ENCODE peak calls at places on chromosome 2, in six cellular contexts. V is heart left ventricle, T is A549, J is testis, P is HCT116, S is tibial artery. U is an unnamed sample.
A peak's percentile ranks its signal among the peaks of the same experiment; 100 is the strongest.

GRCh38 chr2:180938419-180938818 is 42.0 kb upstream of the UBE2E3 start:
- DNase-seq in J (no peak), T (no peak), S (no peak), V (no peak), P (no peak), U (no peak)

GRCh38 chr2:215773728-215774127 is 239.6 kb downstream of the MREG start:
- DNase-seq in V (no peak), S (peak; percentile 63), J (no peak), P (no peak), T (peak; percentile 57), U (peak; percentile 38)

GRCh38 chr2:66833036-66833435 is 398.1 kb downstream of the MEIS1 start:
- DNase-seq in T (no peak), J (no peak), S (no peak), P (no peak), V (no peak), U (no peak)

GRCh38 chr2:509888-510287 is 167.3 kb downstream of the TMEM18 start:
- DNase-seq in V (no peak), S (no peak), P (no peak), J (no peak), T (no peak), U (no peak)

GRCh38 chr2:238528953-238529781 is 102.4 kb downstream of the ASB1 start:
- DNase-seq in J (no peak), S (no peak), V (no peak), P (no peak), T (peak; percentile 88), U (no peak)

GRCh38 chr2:11416191-11416590 is 49.8 kb downstream of the E2F6 start:
- DNase-seq in T (no peak), J (no peak), P (no peak), S (no peak), V (no peak), U (no peak)

GRCh38 chr2:158994920-158995676 is 26.7 kb downstream of the TANC1 start:
- DNase-seq in V (peak; percentile 34), S (no peak), T (no peak), P (no peak), J (no peak), U (no peak)

GRCh38 chr2:95166065-95166763 is 605 bp downstream of the ZNF2 start:
- DNase-seq in J (no peak), P (no peak), S (no peak), V (no peak), T (no peak), U (no peak)

GRCh38 chr2:27652790-27653189 is 10.6 kb downstream of the SUPT7L start:
- DNase-seq in J (no peak), T (no peak), P (no peak), S (no peak), V (no peak), U (no peak)

GRCh38 chr2:221572821-221573429 is 821 bp upstream of the EPHA4 start:
- DNase-seq in J (peak; percentile 58), V (peak; percentile 51), P (no peak), S (peak; percentile 29), T (peak; percentile 46), U (peak; percentile 70)

GRCh38 chr2:54589340-54590215 is 133.5 kb downstream of the SPTBN1 start:
- DNase-seq in S (no peak), J (no peak), V (no peak), T (peak; percentile 53), P (no peak), U (no peak)

GRCh38 chr2:2095360-2096093 is 235.5 kb downstream of the MYT1L start:
- DNase-seq in P (no peak), S (no peak), V (no peak), J (no peak), T (no peak), U (no peak)

GRCh38 chr2:239830718-239831271 is 194.3 kb downstream of the NDUFA10 start:
- DNase-seq in J (peak; percentile 6), V (no peak), P (no peak), S (no peak), T (no peak), U (no peak)

GRCh38 chr2:167052825-167053224 is 164.5 kb downstream of the XIRP2 start:
- DNase-seq in S (no peak), V (no peak), P (no peak), J (no peak), T (no peak), U (no peak)

GRCh38 chr2:165957030-165957675 is 3.6 kb upstream of the TTC21B start:
- DNase-seq in J (peak; percentile 44), V (no peak), T (no peak), S (no peak), P (no peak), U (no peak)

GRCh38 chr2:46967990-46968647 is 52.5 kb upstream of the MCFD2 start:
- DNase-seq in T (peak; percentile 96), P (peak; percentile 82), J (peak; percentile 42), V (peak; percentile 56), S (peak; percentile 89), U (peak; percentile 80)
- H3K4me3 ChIP-seq in T (peak overlapping the region; percentile 38), P (peak overlapping the region; percentile 34), J (no peak overlapping the region), V (no peak overlapping the region), S (no peak overlapping the region), U (peak overlapping the region; percentile 28)

GRCh38 chr2:200790185-200790584 is 21.5 kb upstream of the BZW1 start:
- DNase-seq in P (no peak), V (no peak), J (no peak), T (no peak), S (no peak), U (no peak)
- H3K27ac ChIP-seq in P (no peak overlapping the region), V (no peak overlapping the region), J (no peak overlapping the region), T (no peak overlapping the region), S (no peak overlapping the region), U (no peak overlapping the region)

DNA sequence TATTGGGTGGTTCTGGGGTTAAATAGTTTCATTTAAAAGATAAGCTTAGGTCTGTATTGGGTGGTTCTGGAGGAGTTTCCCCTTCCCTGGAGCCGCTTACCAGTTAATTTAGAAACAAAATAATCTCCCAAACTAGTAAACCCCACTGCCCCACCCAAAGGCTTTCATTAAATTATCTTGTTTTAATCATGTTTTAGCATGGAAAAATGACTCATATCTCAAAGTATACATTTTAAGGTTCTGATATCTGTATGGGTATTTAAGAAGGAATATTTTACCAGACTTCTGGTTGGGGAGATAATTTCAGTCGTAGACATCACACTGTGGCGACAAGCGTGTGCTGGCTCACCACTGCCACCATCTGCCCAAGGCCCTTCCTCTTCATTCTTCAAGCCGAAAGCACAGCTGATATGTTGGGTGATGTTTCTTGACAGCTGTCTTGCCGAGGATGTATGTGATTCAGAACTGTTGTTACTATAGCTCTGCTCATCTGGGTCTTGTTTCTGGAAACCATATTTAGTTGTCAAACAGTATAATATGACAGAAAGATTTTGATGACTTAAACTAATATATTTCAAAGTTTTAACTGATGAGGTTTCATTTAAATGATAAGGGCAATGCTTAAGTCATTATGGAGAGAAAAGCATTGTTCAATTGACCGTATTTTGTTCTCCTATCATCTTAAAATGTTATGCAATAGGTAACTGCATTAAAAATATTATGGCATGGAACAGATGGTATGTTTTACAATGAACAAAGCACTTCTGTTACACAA is 5.1 kb downstream of the FIGLA start:
- DNase-seq in T (peak; percentile 74), J (peak; percentile 42), S (no peak), V (no peak), P (peak; percentile 41), U (no peak)
- TF ChIP-seq CTCF in T (peak; percentile 84), J (no peak), S (no peak), V (peak; percentile 40), P (peak; percentile 85), U (peak; percentile 22)

GRCh38 chr2:40299173-40299572 is 152.7 kb downstream of the SLC8A1 start:
- DNase-seq in P (no peak), T (no peak), J (no peak), V (no peak), S (no peak), U (no peak)

GRCh38 chr2:40304340-40304739 is 147.6 kb downstream of the SLC8A1 start:
- DNase-seq in P (no peak), J (no peak), T (no peak), V (peak; percentile 52), S (no peak), U (peak; percentile 36)

GRCh38 chr2:40302751-40303150 is 149.1 kb downstream of the SLC8A1 start:
- DNase-seq in P (no peak), S (no peak), V (no peak), J (no peak), T (no peak), U (no peak)

GRCh38 chr2:40300391-40300790 is 151.5 kb downstream of the SLC8A1 start:
- DNase-seq in J (no peak), V (no peak), S (no peak), T (no peak), P (no peak), U (no peak)

DNA sequence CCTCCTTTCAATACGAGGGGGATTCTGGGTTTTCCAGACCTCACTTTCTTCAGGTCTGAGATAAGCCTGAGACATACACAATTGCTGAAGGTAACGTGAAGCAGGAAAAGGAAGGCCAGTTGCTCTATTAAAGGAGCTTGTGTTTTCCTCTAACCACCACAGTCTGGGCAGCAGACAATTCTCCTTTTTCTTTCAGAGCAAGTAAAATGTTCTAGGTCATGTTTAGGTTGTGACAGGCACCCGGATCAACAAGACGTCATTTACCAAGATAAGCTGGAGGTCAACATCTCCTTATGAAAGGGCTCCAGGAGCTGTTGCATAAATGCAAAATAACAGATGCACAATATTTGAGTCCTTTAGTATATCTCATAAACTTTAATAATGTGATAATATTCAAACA is 148.1 kb downstream of the SLC8A1 start:
- DNase-seq in V (no peak), S (no peak), T (no peak), P (no peak), J (no peak), U (no peak)
- H3K4me3 ChIP-seq in V (no peak overlapping the region), S (no peak overlapping the region), T (no peak overlapping the region), P (no peak overlapping the region), J (no peak overlapping the region), U (no peak overlapping the region)

DNA sequence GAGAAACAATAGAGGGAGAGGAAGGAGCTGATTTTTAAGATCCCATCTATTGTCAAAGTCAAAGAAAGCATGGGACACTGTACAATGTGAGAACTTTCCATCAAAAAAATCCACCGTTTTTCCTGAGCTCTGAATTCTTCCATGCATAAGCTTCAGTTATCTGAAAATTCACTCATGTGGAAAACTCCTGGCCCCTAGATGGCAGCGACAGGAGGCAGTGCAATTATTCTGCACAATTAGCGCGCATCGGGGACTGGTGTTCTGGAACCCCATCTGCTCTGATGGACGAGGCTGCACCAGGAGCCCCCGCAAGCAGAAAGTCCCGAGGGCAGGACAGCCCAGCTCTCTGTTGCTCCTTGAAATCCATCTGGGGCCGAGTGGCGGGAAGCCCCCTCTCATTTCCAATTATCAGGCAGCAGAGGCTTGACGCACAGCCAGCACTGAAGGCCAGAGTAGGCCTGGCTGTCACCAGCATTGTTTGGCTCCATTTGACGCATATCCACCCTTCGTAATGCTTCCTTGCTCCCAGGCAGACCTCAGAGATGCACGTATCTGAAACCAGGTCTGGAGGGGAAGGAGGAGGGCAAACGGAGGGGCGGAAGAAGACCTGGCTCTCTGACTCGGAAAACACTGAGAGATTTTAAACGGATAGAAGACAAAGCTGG is 70.0 kb downstream of the TNS1 start:
- DNase-seq in T (no peak), P (no peak), S (no peak), V (peak; percentile 71), J (no peak), U (peak; percentile 33)
- H3K27ac ChIP-seq in T (peak overlapping the region; percentile 72), P (no peak overlapping the region), S (peak overlapping the region; percentile 98), V (peak overlapping the region; percentile 92), J (peak overlapping the region; percentile 82), U (peak overlapping the region; percentile 87)

GRCh38 chr2:19769513-19769912 is 132.3 kb downstream of the TTC32 start:
- DNase-seq in S (no peak), T (peak; percentile 33), P (no peak), J (no peak), V (no peak), U (no peak)
- TF ChIP-seq CTCF in S (peak; percentile 40), T (peak; percentile 44), P (peak; percentile 40), J (no peak), V (no peak), U (peak; percentile 26)